ENCODE peak calls at places on chromosomes 4 and X, in seven cellular contexts. Z, B, F, N, C, T and E are unnamed samples.

GRCh38 chr4:105840426-105841174 is 54.7 kb upstream of the NPNT start:
- DNase-seq in T (no peak), F (no peak), B (no peak), Z (no peak), C (peak), N (no peak), E (no peak)

GRCh38 chr4:1597021-1597931 is 86.8 kb downstream of the FAM53A start:
- DNase-seq in C (no peak), N (no peak), B (no peak), F (no peak), T (no peak), Z (no peak), E (no peak)

GRCh38 chr4:153467154-153467896 is 1.2 kb downstream of the TMEM131L start:
- DNase-seq in B (peak), F (no peak), C (peak), T (peak), N (no peak), Z (peak), E (no peak)

GRCh38 chrX:63514575-63514967 is 163.4 kb upstream of the SPIN4 start:
- DNase-seq in Z (no peak), C (no peak), B (no peak), F (no peak), N (no peak), T (no peak), E (no peak)

GRCh38 chr4:3679851-3680311 is 86.3 kb upstream of the ADRA2C start:
- DNase-seq in Z (no peak), T (no peak), B (no peak), C (no peak), F (no peak), N (no peak), E (no peak)

GRCh38 chr4:8594097-8595038 is 1.8 kb downstream of the CPZ start:
- DNase-seq in F (no peak), B (peak), N (peak), Z (peak), T (peak), C (peak), E (no peak)

GRCh38 chrX:110786486-110786885 is 9.1 kb downstream of the CHRDL1 start:
- DNase-seq in T (no peak), F (no peak), Z (no peak), C (no peak), N (no peak), B (no peak), E (no peak)

GRCh38 chr4:109649872-109650271 is 53.4 kb downstream of the CASP6 start:
- DNase-seq in Z (no peak), B (no peak), F (no peak), T (no peak), C (no peak), N (no peak), E (no peak)

GRCh38 chr4:173168396-173169177 is at the start of gene GALNT7:
- DNase-seq in F (peak), B (peak), N (peak), Z (peak), C (peak), T (peak), E (peak)

GRCh38 chr4:10041036-10041435 is 19.7 kb upstream of the SLC2A9 start:
- DNase-seq in Z (no peak), T (no peak), C (no peak), B (no peak), N (no peak), F (no peak), E (no peak)

GRCh38 chr4:8393593-8394038 is 46.9 kb downstream of the ACOX3 start:
- DNase-seq in N (peak), B (peak), C (no peak), F (peak), T (peak), Z (peak), E (peak)

GRCh38 chr4:86831262-86832090 is 17.7 kb downstream of the SLC10A6 start:
- DNase-seq in T (peak), C (no peak), Z (peak), B (peak), F (no peak), N (peak), E (peak)

GRCh38 chr4:43485196-43485595 is 592.7 kb downstream of the GRXCR1 start:
- DNase-seq in Z (no peak), T (no peak), C (no peak), B (no peak), N (no peak), F (no peak), E (no peak)

GRCh38 chrX:102517331-102517730 is 792 bp upstream of the TMSB15A start:
- DNase-seq in F (no peak), T (no peak), Z (no peak), B (no peak), C (peak), N (peak), E (peak)

GRCh38 chr4:46329118-46329976 is 60.6 kb downstream of the GABRA2 start:
- DNase-seq in Z (peak), T (peak), C (peak), B (no peak), N (peak), F (no peak), E (peak)
- TF ChIP-seq CTCF in Z (peak), T (peak), C (peak), B (no peak), N (no peak), F (peak), E (peak)

GRCh38 chr4:41360911-41361830 is 104.4 kb downstream of the UCHL1 start:
- DNase-seq in Z (peak), N (peak), F (peak), T (peak), B (peak), C (peak), E (peak)
- H3K27ac ChIP-seq in Z (peak), N (peak), F (peak), T (no peak), B (no peak), C (no peak), E (no peak)

DNA sequence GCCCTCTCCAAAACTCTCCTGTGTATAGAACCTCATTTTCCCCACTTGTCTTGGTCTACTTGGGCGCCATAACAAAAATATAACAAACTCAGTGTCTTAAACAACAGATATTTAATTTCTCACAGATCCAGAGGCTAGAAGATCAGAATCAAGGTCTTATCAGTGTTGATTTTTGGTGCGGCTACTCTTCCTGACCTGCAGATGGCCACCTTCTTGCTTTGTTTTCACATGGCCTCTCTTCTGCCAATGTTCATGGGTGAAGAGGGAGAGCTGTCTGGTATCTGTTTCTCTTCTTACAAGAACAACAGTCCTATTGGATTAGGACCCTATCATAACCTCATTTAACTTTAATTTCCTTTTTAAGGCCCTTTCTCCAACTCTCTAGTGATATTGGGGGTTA is 177.3 kb downstream of the PABPC4L start:
- DNase-seq in B (no peak), T (peak), F (no peak), C (peak), N (peak), Z (no peak), E (peak)
- TF ChIP-seq CTCF in B (no peak), T (peak), F (no peak), C (peak), N (peak), Z (peak), E (peak)

GRCh38 chr4:77007358-77008230 is 58.0 kb downstream of the SEPTIN11 start:
- DNase-seq in F (no peak), C (peak), N (no peak), Z (no peak), B (no peak), T (no peak), E (peak)
- H3K27ac ChIP-seq in F (peak), C (peak), N (no peak), Z (peak), B (no peak), T (peak), E (no peak)

DNA sequence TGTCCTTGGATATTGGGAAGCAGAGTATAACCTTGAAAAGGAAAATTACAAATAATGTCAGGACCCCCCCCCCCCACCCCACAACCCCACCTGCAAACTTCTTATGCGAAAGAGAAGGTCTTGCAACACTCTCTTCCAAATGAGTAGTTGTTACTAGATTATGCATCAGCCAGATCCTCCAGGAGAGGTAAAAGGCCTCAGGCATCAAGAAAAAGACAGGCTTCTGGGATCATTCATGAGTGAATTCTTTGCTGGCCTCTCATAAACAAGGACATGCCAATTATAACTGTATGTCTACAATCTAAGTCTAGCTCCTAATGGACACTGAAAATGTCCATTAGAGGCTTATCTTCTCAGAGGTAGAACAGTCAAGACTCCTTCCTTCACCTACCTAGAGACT is 1443.3 kb downstream of the RAPGEF2 start:
- DNase-seq in F (no peak), T (no peak), N (no peak), Z (no peak), C (no peak), B (no peak), E (peak)
- TF ChIP-seq CTCF in F (no peak), T (no peak), N (no peak), Z (no peak), C (no peak), B (no peak), E (no peak)

GRCh38 chr4:185143596-185143969 is 517 bp downstream of the SLC25A4 start:
- DNase-seq in B (peak), Z (peak), F (peak), N (peak), C (no peak), T (peak), E (peak)
- H3K27ac ChIP-seq in B (no peak), Z (peak), F (peak), N (peak), C (no peak), T (no peak), E (no peak)

DNA sequence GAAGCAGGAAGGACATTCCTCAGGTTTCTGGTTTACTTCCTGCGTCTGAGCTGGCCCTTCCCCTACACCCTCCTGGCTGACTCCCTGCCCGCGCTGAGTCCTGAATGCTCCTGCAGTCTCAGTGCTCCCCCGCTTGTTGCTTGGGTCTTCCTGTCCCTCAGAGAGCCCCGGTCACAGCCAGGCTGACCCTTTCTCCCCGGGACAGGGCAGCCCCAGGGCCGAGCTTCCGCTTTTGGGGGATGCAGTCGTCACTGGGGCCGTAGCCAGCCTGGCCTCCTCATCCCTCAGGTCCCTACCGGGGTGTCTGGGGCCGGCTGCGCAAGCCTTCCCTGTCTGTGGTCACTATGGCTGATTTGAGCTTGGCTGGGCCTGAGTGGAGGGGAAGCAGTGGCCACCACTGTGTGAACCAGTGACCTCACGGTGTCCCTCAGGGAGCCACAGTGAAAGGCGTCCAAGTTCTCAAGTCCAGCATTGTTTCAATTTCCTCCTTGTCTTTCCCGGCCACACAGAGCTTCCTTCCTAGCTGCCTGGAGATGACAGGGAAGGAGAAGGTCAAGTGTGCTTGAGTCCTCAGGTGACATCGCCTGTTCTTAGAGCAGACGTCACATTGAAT is 34.1 kb upstream of the ASMTL start:
- DNase-seq in B (no peak), T (no peak), C (no peak), N (no peak), F (no peak), Z (no peak), E (no peak)
- TF ChIP-seq CTCF in B (no peak), T (no peak), C (no peak), N (no peak), F (no peak), Z (no peak), E (no peak)

DNA sequence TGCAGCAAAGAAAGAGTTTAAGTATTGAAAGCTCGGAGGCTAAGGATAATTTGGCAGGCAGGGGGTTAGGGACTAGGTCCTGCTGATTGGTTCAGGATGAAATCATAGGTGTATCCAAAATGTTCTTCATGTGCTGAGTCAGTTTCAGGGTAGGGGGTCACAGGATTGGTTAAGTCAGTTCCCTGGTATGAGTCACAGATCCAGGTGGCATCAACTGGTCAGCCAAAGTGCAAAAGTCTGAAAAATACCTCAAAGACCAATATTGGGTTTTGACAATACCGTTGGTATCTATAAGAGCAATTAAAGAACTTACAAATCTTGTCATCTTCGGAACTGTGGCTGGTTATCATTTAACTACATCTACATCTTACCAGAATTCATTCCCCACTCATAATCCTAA is 25.6 kb upstream of the PRDM8 start:
- DNase-seq in T (no peak), N (no peak), F (no peak), Z (no peak), B (no peak), C (no peak), E (peak)
- H3K27ac ChIP-seq in T (no peak), N (no peak), F (no peak), Z (no peak), B (no peak), C (no peak), E (no peak)

DNA sequence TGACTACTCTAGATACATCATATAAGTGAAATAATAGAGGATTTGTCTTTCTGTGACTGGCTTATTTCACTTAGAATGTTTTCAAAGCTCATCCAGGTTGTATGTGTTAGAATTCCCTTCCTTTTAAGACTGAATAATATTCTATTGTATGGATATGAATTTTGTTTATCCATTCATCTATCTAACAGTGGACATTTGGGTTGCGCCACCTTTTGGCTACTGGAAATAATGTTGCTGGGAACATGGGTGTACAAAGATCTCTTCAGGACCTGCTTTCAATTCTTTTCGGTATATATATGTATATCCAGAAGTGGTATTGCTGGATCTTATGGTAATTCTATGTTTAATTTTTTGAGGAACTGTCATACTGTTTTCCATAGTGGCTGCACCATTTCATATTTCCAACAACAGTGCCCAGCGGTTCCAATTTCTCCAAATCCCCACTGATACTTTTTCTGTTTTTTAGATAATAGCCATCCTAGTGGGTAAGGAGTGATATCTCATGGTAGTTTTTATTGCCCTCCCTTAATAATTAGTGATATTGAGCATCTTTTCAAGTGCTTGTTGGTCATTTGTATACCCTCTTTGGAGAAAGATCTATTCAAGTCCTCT is 3.4 kb upstream of the SCD5 start:
- DNase-seq in Z (no peak), F (no peak), C (no peak), T (no peak), N (peak), B (no peak), E (no peak)
- TF ChIP-seq CTCF in Z (peak), F (peak), C (peak), T (peak), N (peak), B (no peak), E (peak)